ENCODE peak calls at places on chromosomes 12 and 14, in nine cellular contexts. E, Z, U, T, K, Q, L, V and N are unnamed samples.

GRCh38 chr12:94458882-94459772 is 540 bp downstream of the CEP83 start:
- DNase-seq in L (no peak), U (peak), E (peak), V (no peak), K (peak), Z (no peak), T (no peak), Q (peak), N (no peak)

GRCh38 chr12:93793983-93794382 is 116.8 kb downstream of the CRADD start:
- DNase-seq in T (peak), K (no peak), E (no peak), Z (no peak), Q (peak), L (no peak), V (no peak), U (no peak), N (no peak)

GRCh38 chr12:43676183-43676813 is 82.3 kb downstream of the PUS7L start:
- DNase-seq in U (peak), T (no peak), Z (no peak), V (no peak), L (no peak), E (no peak), K (no peak), Q (peak), N (no peak)

GRCh38 chr12:46110220-46110700 is 119.9 kb upstream of the SCAF11 start:
- DNase-seq in Q (no peak), T (no peak), Z (no peak), V (no peak), E (no peak), K (no peak), L (no peak), U (no peak), N (no peak)

GRCh38 chr14:21350539-21350938 is 33.3 kb downstream of the SUPT16H start:
- DNase-seq in Q (no peak), Z (no peak), V (no peak), T (no peak), U (no peak), K (no peak), L (no peak), E (no peak), N (no peak)

GRCh38 chr14:55838529-55839052 is 258.6 kb downstream of the KTN1 start:
- DNase-seq in U (no peak), T (peak), K (no peak), E (no peak), V (no peak), L (no peak), Q (no peak), Z (no peak), N (no peak)

GRCh38 chr14:75257241-75257640 is 21.4 kb upstream of the FOS start:
- DNase-seq in Z (no peak), E (no peak), L (no peak), T (no peak), U (no peak), V (no peak), K (no peak), Q (no peak), N (no peak)

GRCh38 chr14:93186961-93187360 is 1.8 kb downstream of the LYSET start:
- DNase-seq in V (no peak), E (no peak), Q (no peak), L (no peak), Z (no peak), U (no peak), T (no peak), K (no peak), N (no peak)

GRCh38 chr14:45526715-45527549 is 273.9 kb upstream of the MIS18BP1 start:
- DNase-seq in V (no peak), U (peak), Q (peak), K (peak), Z (no peak), E (peak), T (no peak), L (no peak), N (no peak)

GRCh38 chr14:99971929-99972747 is 93.1 kb upstream of the EVL start:
- DNase-seq in E (no peak), V (no peak), T (no peak), K (no peak), L (no peak), Q (no peak), U (peak), Z (no peak), N (no peak)

GRCh38 chr12:93390565-93391297 is 13.0 kb downstream of the NUDT4 start:
- DNase-seq in U (no peak), T (no peak), L (no peak), V (no peak), Z (no peak), E (no peak), K (peak), Q (no peak), N (no peak)

GRCh38 chr14:59582845-59583509 is 6.4 kb upstream of the CCDC175 start:
- DNase-seq in E (peak), T (no peak), L (no peak), V (no peak), K (no peak), Z (no peak), U (no peak), Q (no peak), N (no peak)

GRCh38 chr12:115710104-115710564 is 567.4 kb downstream of the MED13L start:
- DNase-seq in V (no peak), L (no peak), U (no peak), K (no peak), E (no peak), T (peak), Z (peak), Q (peak), N (no peak)

GRCh38 chr14:92223027-92223426 is 99.9 kb upstream of the SLC24A4 start:
- DNase-seq in E (peak), Q (no peak), Z (no peak), K (no peak), L (no peak), V (no peak), U (no peak), T (no peak), N (peak)

GRCh38 chr12:52189376-52190174 is 2.2 kb downstream of the KRT80 start:
- DNase-seq in V (no peak), L (no peak), U (no peak), E (no peak), Z (no peak), Q (peak), T (no peak), K (peak), N (no peak)

GRCh38 chr12:106670131-106670530 is 87.3 kb downstream of the RFX4 start:
- DNase-seq in L (no peak), Q (no peak), E (no peak), K (no peak), Z (no peak), U (no peak), T (no peak), V (no peak), N (peak)

GRCh38 chr14:54572316-54572715 is 5.4 kb downstream of the SAMD4A start:
- DNase-seq in U (peak), Z (no peak), T (no peak), V (no peak), E (no peak), K (peak), L (no peak), Q (no peak), N (no peak)

GRCh38 chr12:109740694-109741245 is 27.1 kb downstream of the FAM222A start:
- DNase-seq in Q (no peak), T (no peak), E (no peak), L (no peak), U (no peak), K (no peak), Z (no peak), V (no peak), N (no peak)